ENCODE peak calls at places on chromosomes 3 and 15, in eight cellular contexts. A is cortex of kidney; X is T-helper 2 cell; G is choroid plexus epithelial cell; W is hypothalamus; T is stimulated activated effector memory CD8-positive, alpha-beta T cell treated with anti-CD3 and anti-CD28 coated beads, Interleukin-12 subunit alpha, Interleukin-12 subunit beta, amount 100 ng/mL, for 72 hours; O is RCC 7860; J is NCI-H1417. L is an unnamed sample.

GRCh38 chr15:59199775-59200465 is 6.7 kb upstream of the LDHAL6B start:
- DNase-seq in A (no peak), X (no peak), G (peak), W (no peak), T (no peak), O (peak), J (no peak), L (peak)

GRCh38 chr3:46960801-46961200 is 15.7 kb downstream of the CCDC12 start:
- DNase-seq in A (no peak), X (no peak), G (no peak), W (no peak), T (no peak), O (no peak), J (no peak), L (no peak)

GRCh38 chr3:178960191-178960590 is 111.4 kb downstream of the ZMAT3 start:
- DNase-seq in A (no peak), X (no peak), G (peak), W (no peak), T (no peak), O (no peak), J (no peak), L (no peak)

GRCh38 chr3:15892311-15892710 is 94.5 kb upstream of the ANKRD28 start:
- DNase-seq in A (no peak), X (no peak), G (no peak), W (no peak), T (no peak), O (no peak), J (no peak), L (no peak)

GRCh38 chr15:100373037-100373896 is 31.5 kb upstream of the ADAMTS17 start:
- DNase-seq in A (no peak), X (no peak), G (no peak), W (no peak), T (no peak), O (no peak), J (peak), L (no peak)

GRCh38 chr3:175266478-175266877 is 407.3 kb downstream of the NAALADL2 start:
- DNase-seq in A (no peak), X (no peak), G (peak), W (no peak), T (no peak), O (no peak), J (no peak), L (peak)

GRCh38 chr15:33048255-33048654 is 146.3 kb downstream of the FMN1 start:
- DNase-seq in A (no peak), X (no peak), G (no peak), W (no peak), T (no peak), O (no peak), J (no peak), L (no peak)

GRCh38 chr3:107775958-107776357 is 253.2 kb downstream of the BBX start:
- DNase-seq in A (no peak), X (no peak), G (no peak), W (no peak), T (no peak), O (no peak), J (no peak), L (no peak)

GRCh38 chr3:34386309-34386708 is 587.9 kb downstream of the PDCD6IP start:
- DNase-seq in A (no peak), X (no peak), G (no peak), W (no peak), T (no peak), O (no peak), J (no peak), L (no peak)

GRCh38 chr3:159186581-159186980 is 384.7 kb downstream of the MFSD1 start:
- DNase-seq in A (no peak), X (no peak), G (no peak), W (no peak), T (no peak), O (no peak), J (no peak), L (no peak)

GRCh38 chr15:99504071-99504822 is 61.5 kb upstream of the MEF2A start:
- DNase-seq in A (no peak), X (no peak), G (no peak), W (no peak), T (no peak), O (no peak), J (no peak), L (no peak)

GRCh38 chr3:48661501-48662139 is 1.1 kb downstream of the CELSR3 start:
- DNase-seq in A (no peak), X (peak), G (peak), W (peak), T (peak), O (no peak), J (no peak), L (peak)

L was measured in endothelial cell of umbilical vein.